ENCODE peak calls at places on chromosomes 11 and 22, in six cellular contexts. P, B, D, A, L and Q are unnamed samples.

GRCh38 chr11:124886978-124887666 is 10.5 kb downstream of the ROBO4 start:
- DNase-seq in A (no peak), P (no peak), D (no peak), B (no peak), L (no peak), Q (no peak)

GRCh38 chr11:68939583-68940555 is 36.2 kb downstream of the IGHMBP2 start:
- DNase-seq in D (no peak), B (no peak), P (no peak), L (no peak), A (no peak), Q (no peak)

GRCh38 chr22:23066200-23067022 is 3.9 kb upstream of the GNAZ start:
- DNase-seq in B (no peak), A (no peak), L (no peak), D (no peak), P (no peak), Q (no peak)

GRCh38 chr11:34749666-34750659 is 129.1 kb downstream of the EHF start:
- DNase-seq in D (peak), A (peak), L (no peak), B (no peak), P (peak), Q (peak)

GRCh38 chr22:26835929-26836528 is 178.6 kb downstream of the MIAT start:
- DNase-seq in L (peak), P (peak), D (no peak), B (no peak), A (no peak), Q (peak)

GRCh38 chr11:123628936-123629683 is 25.3 kb downstream of the SCN3B start:
- DNase-seq in P (no peak), B (no peak), L (peak), D (no peak), A (no peak), Q (no peak)

GRCh38 chr11:69984457-69985261 is 93.5 kb upstream of the ANO1 start:
- DNase-seq in B (no peak), A (no peak), L (no peak), D (no peak), P (no peak), Q (no peak)

GRCh38 chr11:92224394-92225205 is at the start of gene FAT3:
- DNase-seq in B (no peak), A (peak), D (no peak), L (peak), P (peak), Q (peak)

GRCh38 chr11:120722539-120722938 is 211.0 kb downstream of the GRIK4 start:
- DNase-seq in D (no peak), A (no peak), L (no peak), B (no peak), P (no peak), Q (no peak)

GRCh38 chr11:2567026-2567671 is 122.3 kb downstream of the KCNQ1 start:
- DNase-seq in A (no peak), B (no peak), L (peak), D (no peak), P (no peak), Q (no peak)

GRCh38 chr11:11620966-11621880 is 582 bp downstream of the GALNT18 start:
- DNase-seq in B (no peak), A (no peak), L (peak), D (no peak), P (peak), Q (peak)

GRCh38 chr11:109960831-109961230 is 132.4 kb upstream of the ZC3H12C start:
- DNase-seq in D (no peak), P (peak), A (peak), B (no peak), L (peak), Q (peak)

GRCh38 chr11:13140028-13140870 is 131.1 kb downstream of the RASSF10 start:
- DNase-seq in B (no peak), P (no peak), L (peak), D (no peak), A (peak), Q (peak)